ENCODE peak calls at places on chromosomes 2 and 18, in four cellular contexts. Z is fibroblast of lung, Y is tibial artery, I is lower lobe of right lung. W is an unnamed sample.
A peak's percentile ranks its signal among the peaks of the same experiment; 100 is the strongest.

GRCh38 chr2:241901018-241901380 is 31.5 kb downstream of the RTP5 start:
- DNase-seq in I (peak; percentile 41), Z (no peak), Y (no peak), W (no peak)

GRCh38 chr2:54801422-54801821 is 78.0 kb downstream of the EML6 start:
- DNase-seq in Z (no peak), Y (no peak), I (no peak), W (no peak)

GRCh38 chr2:213315168-213315876 is 31.1 kb downstream of the SPAG16 start:
- DNase-seq in Y (no peak), Z (no peak), I (no peak), W (no peak)

GRCh38 chr2:56132138-56132537 is 51.7 kb upstream of the CCDC85A start:
- DNase-seq in Y (no peak), Z (peak; percentile 59), I (no peak), W (no peak)

GRCh38 chr2:28635251-28635650 is 116.4 kb upstream of the PPP1CB start:
- DNase-seq in Z (peak; percentile 76), I (no peak), Y (peak; percentile 93), W (no peak)

GRCh38 chr2:137255990-137256389 is 490.6 kb downstream of the THSD7B start:
- DNase-seq in Y (no peak), Z (no peak), I (no peak), W (no peak)

GRCh38 chr18:22108674-22109073 is 60.7 kb upstream of the GATA6 start:
- DNase-seq in Z (no peak), Y (no peak), I (no peak), W (no peak)

GRCh38 chr18:57755473-57756067 is 47.5 kb downstream of the ATP8B1 start:
- DNase-seq in Y (no peak), I (no peak), Z (no peak), W (no peak)

GRCh38 chr2:15357186-15357585 is 203.9 kb downstream of the NBAS start:
- DNase-seq in Z (no peak), Y (no peak), I (no peak), W (no peak)

GRCh38 chr2:151637284-151637781 is 96.9 kb downstream of the NEB start:
- DNase-seq in Z (peak; percentile 9), I (no peak), Y (no peak), W (no peak)

GRCh38 chr2:168583064-168583709 is 127.1 kb downstream of the CERS6 start:
- DNase-seq in I (no peak), Y (no peak), Z (peak; percentile 62), W (no peak)

GRCh38 chr2:145800201-145801091 is 1280.5 kb upstream of the ZEB2 start:
- DNase-seq in I (no peak), Z (peak; percentile 10), Y (no peak), W (no peak)

GRCh38 chr2:62774555-62775366 is 69.2 kb downstream of the EHBP1 start:
- DNase-seq in Z (peak; percentile 70), I (no peak), Y (no peak), W (no peak)

GRCh38 chr2:33598472-33599174 is 476 bp downstream of the FAM98A start:
- DNase-seq in Z (peak; percentile 39), I (peak; percentile 45), Y (no peak), W (peak; percentile 52)

GRCh38 chr2:146004470-146004869 is 1484.6 kb upstream of the ZEB2 start:
- DNase-seq in I (no peak), Z (peak; percentile 91), Y (no peak), W (no peak)

GRCh38 chr2:11802782-11803191 is 56.4 kb downstream of the LPIN1 start:
- DNase-seq in Y (no peak), Z (peak; percentile 85), I (no peak), W (no peak)

GRCh38 chr2:239777219-239777618 is 247.9 kb downstream of the NDUFA10 start:
- DNase-seq in Y (no peak), Z (no peak), I (no peak), W (no peak)

GRCh38 chr2:207734264-207734635 is 22.8 kb downstream of the CCNYL1 start:
- DNase-seq in Y (no peak), Z (peak; percentile 60), I (no peak), W (no peak)

GRCh38 chr2:9914384-9915065 is 37.0 kb upstream of the GRHL1 start:
- DNase-seq in Z (peak; percentile 85), I (no peak), Y (no peak), W (no peak)

GRCh38 chr2:6290212-6290611 is 575.5 kb downstream of the CMPK2 start:
- DNase-seq in Z (no peak), Y (no peak), I (no peak), W (no peak)

GRCh38 chr18:55932675-55933074 is 344.7 kb upstream of the TCF4 start:
- DNase-seq in Z (no peak), I (no peak), Y (no peak), W (no peak)

GRCh38 chr2:237180225-237180624 is 94.5 kb downstream of the COPS8 start:
- DNase-seq in Z (peak; percentile 77), Y (no peak), I (no peak), W (no peak)

GRCh38 chr2:4094743-4095142 is 391.4 kb downstream of the DCDC2C start:
- DNase-seq in Y (no peak), I (no peak), Z (no peak), W (no peak)

DNA sequence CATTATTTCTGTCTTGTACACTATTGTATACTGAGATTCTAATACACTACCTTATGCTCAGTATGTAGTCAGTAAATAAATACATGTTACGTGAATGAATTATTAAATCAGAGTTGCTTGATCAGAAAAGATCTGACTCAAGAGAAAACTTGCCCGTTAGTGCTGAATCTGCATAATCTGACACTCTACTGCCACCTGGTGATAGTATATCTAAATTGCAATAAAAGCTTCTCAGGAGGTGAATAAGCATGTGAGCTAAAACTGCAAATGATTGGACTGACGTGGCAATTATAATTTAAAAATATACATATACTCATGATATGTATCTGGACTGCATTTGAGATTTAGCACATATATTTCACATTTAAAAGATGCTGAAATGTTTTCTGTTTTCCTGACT is 70.4 kb downstream of the KIAA1328 start:
- DNase-seq in I (no peak), Z (peak; percentile 43), Y (no peak), W (no peak)
- TF ChIP-seq CTCF in I (no peak), Z (no peak), Y (no peak), W (peak; percentile 21)

DNA sequence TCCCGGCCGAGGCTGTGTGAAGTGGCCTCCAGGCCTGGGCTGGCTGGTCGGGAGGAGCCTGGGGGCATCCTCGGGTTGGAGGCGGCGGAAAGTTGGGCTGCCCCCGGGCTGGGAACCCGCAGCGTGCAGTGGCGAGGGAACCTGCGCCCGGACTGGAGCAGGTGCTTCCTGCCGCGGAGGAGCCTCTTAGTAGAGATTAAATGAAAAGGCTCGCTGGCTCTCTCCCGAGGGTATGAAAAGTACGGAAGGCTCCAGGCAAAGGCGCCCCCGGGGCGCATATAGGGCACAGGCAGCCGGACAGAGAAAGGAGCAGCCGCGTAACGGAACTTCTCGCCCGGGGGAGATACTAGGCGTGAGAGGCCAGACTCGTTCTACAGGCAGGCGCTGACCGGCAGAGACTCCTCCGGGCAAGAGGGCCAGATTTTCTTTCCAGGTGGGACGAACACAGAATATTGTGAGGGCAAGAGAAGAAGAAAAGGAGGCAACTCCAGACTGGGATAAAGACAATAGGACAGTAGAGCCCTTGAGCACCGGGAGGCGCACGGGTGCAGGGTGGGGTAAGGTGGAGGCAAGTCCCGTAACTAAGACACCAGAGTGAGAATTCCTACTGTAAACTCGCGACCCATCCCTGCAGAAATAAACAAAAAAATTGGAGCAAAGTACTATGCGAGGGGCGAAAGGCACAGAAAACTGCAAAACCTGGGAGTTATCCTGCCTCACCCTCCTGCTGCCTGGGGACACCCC is 828 bp downstream of the CDH2 start:
- DNase-seq in I (no peak), Y (no peak), Z (peak; percentile 30), W (peak; percentile 62)
- TF ChIP-seq CTCF in I (no peak), Y (no peak), Z (no peak), W (no peak)

GRCh38 chr2:176443941-176444340 is 174.7 kb downstream of the MTX2 start:
- DNase-seq in Y (no peak), I (no peak), Z (no peak), W (no peak)

GRCh38 chr2:176449852-176450251 is 180.6 kb downstream of the MTX2 start:
- DNase-seq in Y (no peak), I (no peak), Z (no peak), W (peak; percentile 13)

GRCh38 chr2:176447616-176448015 is 178.4 kb downstream of the MTX2 start:
- DNase-seq in Y (no peak), I (no peak), Z (no peak), W (no peak)

GRCh38 chr2:176446718-176447414 is 177.6 kb downstream of the MTX2 start:
- DNase-seq in Z (no peak), Y (no peak), I (no peak), W (no peak)

GRCh38 chr2:176445831-176446433 is 176.7 kb downstream of the MTX2 start:
- DNase-seq in Y (no peak), Z (peak; percentile 56), I (no peak), W (no peak)
- TF ChIP-seq CTCF in Y (no peak), Z (no peak), I (no peak), W (no peak)

GRCh38 chr18:45567123-45567522 is 48.2 kb upstream of the SLC14A2 start:
- DNase-seq in Z (peak; percentile 28), I (no peak), Y (no peak), W (peak; percentile 40)

GRCh38 chr18:45568017-45568416 is 47.3 kb upstream of the SLC14A2 start:
- DNase-seq in I (no peak), Z (no peak), Y (no peak), W (no peak)

GRCh38 chr18:45569566-45569965 is 45.7 kb upstream of the SLC14A2 start:
- DNase-seq in Z (no peak), Y (no peak), I (no peak), W (no peak)

GRCh38 chr18:45571161-45571560 is 44.1 kb upstream of the SLC14A2 start:
- DNase-seq in Y (no peak), Z (no peak), I (no peak), W (no peak)

DNA sequence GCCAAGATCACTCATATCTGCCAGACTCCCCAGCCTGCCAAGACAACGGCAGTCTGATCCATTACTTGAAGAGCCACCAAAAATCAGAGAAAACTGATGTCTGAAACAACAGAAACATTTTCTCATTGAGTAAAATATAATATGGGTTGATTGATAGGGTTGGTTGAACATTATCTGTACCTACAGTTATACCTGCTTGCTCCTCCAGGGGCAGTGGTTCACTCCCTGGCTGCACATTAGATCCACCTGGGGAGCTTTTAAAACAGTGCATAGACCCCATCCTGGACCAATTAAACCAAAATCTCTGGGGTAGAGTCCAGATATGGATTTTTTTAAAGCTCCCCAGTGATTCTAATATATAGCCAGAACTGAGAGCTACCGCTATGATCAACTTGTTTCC is 43.6 kb upstream of the SLC14A2 start:
- DNase-seq in Z (no peak), I (no peak), Y (no peak), W (no peak)
- TF ChIP-seq CTCF in Z (peak; percentile 16), I (no peak), Y (no peak), W (peak; percentile 34)

DNA sequence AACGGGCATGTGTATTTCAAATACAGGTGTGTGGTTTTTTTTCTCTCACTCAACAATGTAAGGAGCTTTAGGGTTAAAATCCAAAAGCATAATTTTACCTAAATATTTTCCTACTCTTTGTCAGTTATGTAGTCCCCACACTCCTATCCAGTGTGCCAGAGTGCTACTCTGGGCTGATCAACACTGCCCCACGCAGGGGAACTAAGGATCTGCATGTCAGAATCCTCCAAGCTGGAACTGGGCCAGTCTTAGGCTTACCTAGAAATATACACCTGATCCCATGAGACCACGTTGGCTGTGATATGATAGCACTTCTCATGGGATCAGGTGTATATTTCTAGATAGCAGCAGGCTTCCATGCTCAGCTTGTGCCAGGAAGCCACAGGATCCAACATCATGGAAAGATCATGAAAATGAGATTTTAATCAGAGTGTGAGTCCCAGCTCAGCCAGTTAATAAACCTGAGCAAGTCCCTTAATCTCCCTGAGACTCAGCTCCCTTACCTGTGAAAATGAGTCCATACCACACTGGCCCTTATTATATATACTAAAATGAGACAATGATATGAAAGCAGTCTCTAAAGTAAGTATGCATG is 29.7 kb downstream of the CCDC141 start:
- DNase-seq in Z (no peak), I (no peak), Y (no peak), W (peak; percentile 42)
- TF ChIP-seq CTCF in Z (peak; percentile 22), I (peak; percentile 45), Y (peak; percentile 15), W (peak; percentile 51)

W was measured in nephron progenitor cell.